ENCODE peak calls at places on chromosomes 3 and 15, in five cellular contexts. G, D, V, T and H are unnamed samples.

GRCh38 chr15:47917881-47918280 is 200.6 kb downstream of the SEMA6D start:
- DNase-seq in G (no peak), D (no peak), V (no peak), T (no peak), H (no peak)

GRCh38 chr3:83953417-83954089 is 1005.2 kb upstream of the CADM2 start:
- DNase-seq in G (no peak), D (no peak), V (no peak), T (no peak), H (no peak)

GRCh38 chr3:133761605-133762484 is 15.7 kb downstream of the TF start:
- DNase-seq in G (no peak), D (no peak), V (no peak), T (no peak), H (no peak)

GRCh38 chr3:62134061-62134496 is 239.3 kb downstream of the FEZF2 start:
- DNase-seq in G (no peak), D (no peak), V (peak; percentile 52), T (peak; percentile 53), H (no peak)

GRCh38 chr3:122875547-122876127 is 80.8 kb downstream of the SLC49A4 start:
- DNase-seq in G (no peak), D (no peak), V (no peak), T (no peak), H (no peak)

GRCh38 chr15:82999905-83000671 is 11.4 kb downstream of the C15orf40 start:
- DNase-seq in G (no peak), D (peak; percentile 69), V (no peak), T (no peak), H (no peak)

GRCh38 chr3:12372762-12373280 is 84.0 kb downstream of the PPARG start:
- DNase-seq in G (no peak), D (no peak), V (no peak), T (no peak), H (no peak)

GRCh38 chr3:126354776-126355175 is 2.4 kb downstream of the KLF15 start:
- DNase-seq in G (peak; percentile 58), D (no peak), V (no peak), T (no peak), H (peak; percentile 64)

GRCh38 chr3:11626084-11626463 is 17.6 kb downstream of the VGLL4 start:
- DNase-seq in G (no peak), D (no peak), V (no peak), T (no peak), H (no peak)

GRCh38 chr15:23472678-23473077 is 25.6 kb upstream of the GOLGA6L2 start:
- DNase-seq in G (no peak), D (peak; percentile 92), V (no peak), T (no peak), H (no peak)

GRCh38 chr15:71079208-71080044 is 35.8 kb upstream of the THSD4 start:
- DNase-seq in G (no peak), D (peak; percentile 49), V (no peak), T (peak; percentile 16), H (no peak)

GRCh38 chr3:159458010-159458409 is 530.6 kb upstream of the IL12A start:
- DNase-seq in G (no peak), D (peak; percentile 35), V (no peak), T (no peak), H (no peak)

GRCh38 chr15:38038659-38039442 is 104.4 kb downstream of the TMCO5A start:
- DNase-seq in G (no peak), D (no peak), V (no peak), T (no peak), H (no peak)

GRCh38 chr15:90201150-90201943 is at the start of gene SEMA4B:
- DNase-seq in G (peak; percentile 97), D (peak; percentile 61), V (peak; percentile 45), T (peak; percentile 77), H (peak; percentile 89)

GRCh38 chr15:77009646-77010311 is 14.9 kb downstream of the PSTPIP1 start:
- DNase-seq in G (peak; percentile 70), D (no peak), V (no peak), T (no peak), H (no peak)

GRCh38 chr15:40932625-40933519 is 3.7 kb downstream of the DLL4 start:
- DNase-seq in G (no peak), D (no peak), V (no peak), T (no peak), H (no peak)

GRCh38 chr15:94119923-94120775 is 111.2 kb upstream of the MCTP2 start:
- DNase-seq in G (no peak), D (peak; percentile 86), V (peak; percentile 85), T (no peak), H (no peak)

GRCh38 chr3:58991623-58992022 is 58.2 kb downstream of the CFAP20DC start:
- DNase-seq in G (no peak), D (no peak), V (no peak), T (no peak), H (no peak)

GRCh38 chr3:140365872-140366697 is 311.8 kb upstream of the TRIM42 start:
- DNase-seq in G (no peak), D (no peak), V (no peak), T (no peak), H (no peak)

GRCh38 chr3:154981201-154981600 is 98.9 kb upstream of the MME start:
- DNase-seq in G (no peak), D (no peak), V (no peak), T (no peak), H (no peak)

GRCh38 chr15:48507416-48508065 is 138.0 kb downstream of the FBN1 start:
- DNase-seq in G (no peak), D (peak; percentile 56), V (peak; percentile 31), T (no peak), H (no peak)

GRCh38 chr3:57078366-57079220 is 18.1 kb downstream of the SPATA12 start:
- DNase-seq in G (peak; percentile 81), D (peak; percentile 22), V (peak; percentile 75), T (peak; percentile 36), H (peak; percentile 77)

GRCh38 chr15:99103279-99103678 is 1.6 kb upstream of the SYNM start:
- DNase-seq in G (peak; percentile 56), D (no peak), V (no peak), T (no peak), H (no peak)

GRCh38 chr3:27903447-27903846 is 181.3 kb upstream of the EOMES start:
- DNase-seq in G (no peak), D (no peak), V (no peak), T (no peak), H (no peak)

GRCh38 chr3:2595486-2595885 is 496.8 kb downstream of the CNTN4 start:
- DNase-seq in G (no peak), D (no peak), V (no peak), T (no peak), H (no peak)

GRCh38 chr3:125593991-125594574 is 1.2 kb downstream of the OSBPL11 start:
- DNase-seq in G (no peak), D (no peak), V (no peak), T (no peak), H (no peak)

GRCh38 chr15:70556804-70557203 is 206.6 kb downstream of the UACA start:
- DNase-seq in G (no peak), D (no peak), V (no peak), T (no peak), H (no peak)

GRCh38 chr3:196771067-196771466 is 31.4 kb downstream of the PAK2 start:
- DNase-seq in G (no peak), D (no peak), V (no peak), T (no peak), H (no peak)

GRCh38 chr3:107413264-107413663 is 36.0 kb downstream of the CCDC54 start:
- DNase-seq in G (no peak), D (no peak), V (no peak), T (no peak), H (no peak)

GRCh38 chr3:42143440-42143839 is 52.3 kb downstream of the TRAK1 start:
- DNase-seq in G (no peak), D (no peak), V (no peak), T (no peak), H (no peak)
- H3K4me3 ChIP-seq in G (no peak overlapping the region), D (no peak overlapping the region), V (no peak overlapping the region), T (no peak overlapping the region), H (no peak overlapping the region)

GRCh38 chr15:101173233-101174119 is 78.4 kb downstream of the CHSY1 start:
- DNase-seq in G (no peak), D (no peak), V (no peak), T (no peak), H (no peak)
- H3K4me1 ChIP-seq in G (peaks cover 22% of the 10 kb centered on the region), D (peaks cover 3% of the 10 kb centered on the region), V (no peaks in the 10 kb centered on the region), T (peaks cover 2% of the 10 kb centered on the region), H (peaks cover 56% of the 10 kb centered on the region)

GRCh38 chr3:73503781-73504180 is 121.0 kb downstream of the PDZRN3 start:
- DNase-seq in G (no peak), D (no peak), V (no peak), T (no peak), H (no peak)
- H3K4me3 ChIP-seq in G (no peak overlapping the region), D (no peak overlapping the region), V (no peak overlapping the region), T (no peak overlapping the region), H (no peak overlapping the region)

DNA sequence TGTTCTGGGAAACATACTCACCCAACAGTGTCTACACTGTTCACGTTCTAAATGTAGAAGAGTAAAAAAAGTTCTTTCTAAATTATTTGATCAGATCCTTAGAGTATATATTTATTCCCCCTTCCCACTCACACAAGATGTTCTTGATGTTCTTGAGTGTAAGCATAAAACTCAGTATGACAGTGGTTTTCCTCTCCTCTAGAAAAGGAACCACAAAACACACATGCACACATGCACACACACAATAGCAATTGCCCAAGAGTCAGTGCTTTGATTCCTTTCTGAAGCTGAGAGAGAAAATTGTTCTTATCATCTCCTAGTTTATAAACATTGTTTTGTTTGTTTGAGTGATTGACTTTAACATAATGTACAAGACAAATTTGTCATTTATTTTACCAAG is 123.2 kb upstream of the PHLDB2 start:
- DNase-seq in G (no peak), D (no peak), V (no peak), T (no peak), H (no peak)
- H3K4me1 ChIP-seq in G (no peaks in the 10 kb centered on the region), D (peaks cover 90% of the 10 kb centered on the region), V (peaks cover 7% of the 10 kb centered on the region), T (no peaks in the 10 kb centered on the region), H (no peaks in the 10 kb centered on the region)

GRCh38 chr3:16668776-16669545 is 63.7 kb upstream of the DAZL start:
- DNase-seq in G (no peak), D (no peak), V (no peak), T (no peak), H (no peak)

GRCh38 chr3:16673530-16673929 is 68.3 kb upstream of the DAZL start:
- DNase-seq in G (no peak), D (no peak), V (no peak), T (no peak), H (no peak)

GRCh38 chr3:16670191-16670590 is 65.0 kb upstream of the DAZL start:
- DNase-seq in G (no peak), D (no peak), V (no peak), T (no peak), H (no peak)

GRCh38 chr3:16667633-16668032 is 62.4 kb upstream of the DAZL start:
- DNase-seq in G (no peak), D (no peak), V (no peak), T (no peak), H (no peak)

GRCh38 chr3:16671690-16672089 is 66.5 kb upstream of the DAZL start:
- DNase-seq in G (no peak), D (no peak), V (no peak), T (no peak), H (no peak)
- H3K4me3 ChIP-seq in G (no peak overlapping the region), D (no peak overlapping the region), V (no peak overlapping the region), T (no peak overlapping the region), H (no peak overlapping the region)

DNA sequence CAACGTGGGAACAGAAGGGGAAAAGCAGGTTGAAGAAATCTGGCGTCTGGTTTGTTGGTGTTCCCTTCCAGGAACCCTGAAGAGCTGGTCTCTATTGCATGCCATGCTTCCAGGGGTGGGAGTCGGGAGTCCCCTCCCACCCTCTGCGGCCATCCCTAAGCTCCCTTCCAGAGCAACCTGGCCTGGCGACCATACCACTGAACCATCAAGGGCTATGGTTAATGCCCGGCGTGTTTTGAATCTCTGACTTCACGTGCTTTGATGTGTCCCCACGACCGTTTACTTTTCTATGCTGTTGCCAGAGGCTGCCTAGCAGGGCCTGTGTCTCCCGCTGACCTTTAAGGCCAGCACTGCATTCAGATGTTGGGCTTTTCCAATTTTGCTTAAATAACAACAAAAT is 696 bp upstream of the SNRK start:
- DNase-seq in G (peak; percentile 81), D (no peak), V (no peak), T (no peak), H (no peak)
- H3K4me1 ChIP-seq in G (peaks cover 24% of the 10 kb centered on the region), D (peaks cover 20% of the 10 kb centered on the region), V (peaks cover 12% of the 10 kb centered on the region), T (peaks cover 7% of the 10 kb centered on the region), H (peaks cover 27% of the 10 kb centered on the region)